ENCODE peak calls at places on chromosome 10, in ten cellular contexts. A, F, O, E, M, D, Z, R, C and S are unnamed samples.

GRCh38 chr10:44830022-44830421 is 81.1 kb upstream of the TMEM72 start:
- DNase-seq in A (no peak), F (no peak), O (peak), E (no peak), M (peak), D (no peak), Z (no peak), R (no peak), C (no peak), S (no peak)

GRCh38 chr10:114271779-114272167 is 32.7 kb downstream of the VWA2 start:
- DNase-seq in A (no peak), F (peak), O (peak), E (no peak), M (peak), D (peak), Z (no peak), R (peak), C (no peak), S (no peak)

GRCh38 chr10:18608581-18608980 is 42.8 kb downstream of the NSUN6 start:
- DNase-seq in A (no peak), F (no peak), O (no peak), E (no peak), M (no peak), D (no peak), Z (no peak), R (no peak), C (no peak), S (no peak)

GRCh38 chr10:5944389-5945202 is 32.7 kb downstream of the IL15RA start:
- DNase-seq in A (no peak), F (peak), O (peak), E (no peak), M (peak), D (peak), Z (peak), R (peak), C (no peak), S (no peak)

GRCh38 chr10:132787253-132788179 is 1.6 kb upstream of the NKX6-2 start:
- DNase-seq in A (no peak), F (no peak), O (no peak), E (no peak), M (no peak), D (no peak), Z (no peak), R (no peak), C (peak), S (no peak)

GRCh38 chr10:65570143-65571010 is 1355.5 kb upstream of the LRRTM3 start:
- DNase-seq in A (no peak), F (no peak), O (peak), E (no peak), M (no peak), D (peak), Z (no peak), R (no peak), C (peak), S (no peak)

GRCh38 chr10:13528138-13528874 is 508 bp downstream of the BEND7 start:
- DNase-seq in A (no peak), F (peak), O (no peak), E (no peak), M (no peak), D (no peak), Z (no peak), R (no peak), C (peak), S (no peak)

GRCh38 chr10:122796796-122797195 is 48.9 kb downstream of the CUZD1 start:
- DNase-seq in A (no peak), F (no peak), O (no peak), E (no peak), M (no peak), D (no peak), Z (no peak), R (no peak), C (no peak), S (no peak)

GRCh38 chr10:68878463-68878862 is 22.7 kb upstream of the DDX50 start:
- DNase-seq in A (no peak), F (no peak), O (no peak), E (no peak), M (no peak), D (no peak), Z (no peak), R (no peak), C (no peak), S (no peak)

GRCh38 chr10:44858017-44858371 is 53.1 kb upstream of the TMEM72 start:
- DNase-seq in A (no peak), F (no peak), O (no peak), E (no peak), M (no peak), D (no peak), Z (no peak), R (no peak), C (no peak), S (no peak)

GRCh38 chr10:33189373-33189772 is 145.1 kb downstream of the NRP1 start:
- DNase-seq in A (no peak), F (no peak), O (no peak), E (no peak), M (no peak), D (no peak), Z (no peak), R (no peak), C (no peak), S (no peak)

GRCh38 chr10:124349231-124349992 is 69.3 kb downstream of the OAT start:
- DNase-seq in A (no peak), F (no peak), O (no peak), E (no peak), M (no peak), D (no peak), Z (no peak), R (no peak), C (no peak), S (no peak)

GRCh38 chr10:63628526-63629362 is 107.5 kb downstream of the REEP3 start:
- DNase-seq in A (no peak), F (peak), O (no peak), E (no peak), M (no peak), D (peak), Z (peak), R (peak), C (peak), S (no peak)

GRCh38 chr10:68989317-68989990 is 851 bp downstream of the KIFBP start:
- DNase-seq in A (no peak), F (no peak), O (peak), E (no peak), M (no peak), D (no peak), Z (no peak), R (no peak), C (peak), S (no peak)

GRCh38 chr10:80075781-80076180 is 2.7 kb upstream of the TMEM254 start:
- DNase-seq in A (no peak), F (no peak), O (peak), E (no peak), M (no peak), D (no peak), Z (no peak), R (no peak), C (no peak), S (no peak)

GRCh38 chr10:71379118-71379781 is 17.5 kb upstream of the CDH23 start:
- DNase-seq in A (no peak), F (no peak), O (no peak), E (no peak), M (no peak), D (no peak), Z (no peak), R (no peak), C (no peak), S (no peak)

GRCh38 chr10:35561670-35562069 is 43.5 kb upstream of the GJD4 start:
- DNase-seq in A (no peak), F (no peak), O (no peak), E (no peak), M (no peak), D (no peak), Z (peak), R (no peak), C (no peak), S (no peak)

GRCh38 chr10:35194906-35195305 is 68.3 kb downstream of the CREM start:
- DNase-seq in A (no peak), F (no peak), O (peak), E (peak), M (peak), D (peak), Z (no peak), R (no peak), C (no peak), S (no peak)

GRCh38 chr10:87643920-87644319 is 15.8 kb upstream of the PAPSS2 start:
- DNase-seq in A (no peak), F (no peak), O (no peak), E (no peak), M (no peak), D (no peak), Z (no peak), R (no peak), C (no peak), S (no peak)

GRCh38 chr10:43282881-43283280 is 16.0 kb upstream of the RASGEF1A start:
- DNase-seq in A (no peak), F (no peak), O (no peak), E (no peak), M (no peak), D (no peak), Z (no peak), R (no peak), C (peak), S (no peak)

GRCh38 chr10:69866688-69867461 is 65.2 kb downstream of the COL13A1 start:
- DNase-seq in A (no peak), F (peak), O (peak), E (no peak), M (peak), D (peak), Z (peak), R (no peak), C (peak), S (no peak)

GRCh38 chr10:3906511-3907111 is 121.6 kb upstream of the KLF6 start:
- DNase-seq in A (no peak), F (no peak), O (peak), E (no peak), M (peak), D (no peak), Z (no peak), R (no peak), C (no peak), S (no peak)

GRCh38 chr10:106559442-106559841 is 605.1 kb downstream of the SORCS1 start:
- DNase-seq in A (no peak), F (no peak), O (peak), E (no peak), M (no peak), D (no peak), Z (no peak), R (no peak), C (no peak), S (no peak)

GRCh38 chr10:3119796-3120459 is 52.6 kb downstream of the PFKP start:
- DNase-seq in A (no peak), F (no peak), O (peak), E (no peak), M (no peak), D (no peak), Z (no peak), R (no peak), C (no peak), S (no peak)

GRCh38 chr10:33753389-33753788 is 418.9 kb upstream of the NRP1 start:
- DNase-seq in A (no peak), F (no peak), O (no peak), E (no peak), M (no peak), D (no peak), Z (no peak), R (no peak), C (no peak), S (no peak)

GRCh38 chr10:89478085-89478738 is 57.2 kb downstream of the SLC16A12 start:
- DNase-seq in A (no peak), F (no peak), O (no peak), E (no peak), M (no peak), D (no peak), Z (no peak), R (no peak), C (no peak), S (no peak)
- TF ChIP-seq CTCF in A (no peak), F (no peak), O (no peak), E (no peak), M (no peak), D (no peak), Z (no peak), R (no peak), C (no peak), S (no peak)

DNA sequence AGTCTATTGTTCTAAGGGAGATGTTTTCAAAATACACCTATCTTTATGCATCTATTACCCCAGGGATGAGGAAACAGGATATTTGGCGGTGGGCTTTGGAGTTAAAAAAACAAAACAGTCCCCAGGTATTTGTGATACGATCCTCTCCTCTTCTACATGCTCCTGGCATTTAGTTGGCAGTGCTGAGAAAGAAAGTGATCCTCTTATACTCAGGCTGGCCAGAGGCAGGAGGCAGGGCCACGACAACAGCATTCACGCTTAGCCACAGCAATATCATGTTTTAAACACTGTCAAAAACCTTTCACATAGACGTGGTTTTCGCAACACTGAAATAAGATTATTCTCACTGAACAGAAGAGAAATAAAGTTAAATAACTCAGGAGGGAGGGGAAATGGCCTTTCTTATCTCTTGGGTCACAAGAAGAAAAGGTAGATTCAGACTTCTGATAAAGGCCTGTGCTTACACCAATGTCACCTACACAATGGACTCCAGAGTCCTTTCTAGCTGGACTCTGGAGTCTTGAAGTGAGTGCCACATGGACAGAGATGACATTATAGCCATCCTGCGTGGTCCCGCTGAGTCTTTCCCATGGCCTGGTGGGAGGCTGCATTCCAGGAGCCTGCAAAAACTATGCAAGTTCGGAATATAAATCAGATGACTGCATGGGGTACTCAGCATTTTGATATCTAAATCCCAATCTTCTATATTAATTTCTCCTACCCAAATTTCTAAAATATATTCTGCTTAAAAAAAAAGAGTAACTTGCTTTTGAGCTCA is 88.7 kb downstream of the PIP4K2A start:
- DNase-seq in A (no peak), F (no peak), O (no peak), E (no peak), M (no peak), D (no peak), Z (no peak), R (no peak), C (no peak), S (no peak)
- TF ChIP-seq CTCF in A (no peak), F (no peak), O (no peak), E (no peak), M (no peak), D (no peak), Z (no peak), R (no peak), C (no peak), S (no peak)

GRCh38 chr10:61271127-61271780 is 181.9 kb downstream of the TMEM26 start:
- DNase-seq in A (no peak), F (no peak), O (peak), E (no peak), M (peak), D (no peak), Z (no peak), R (no peak), C (no peak), S (no peak)
- TF ChIP-seq CTCF in A (no peak), F (no peak), O (peak), E (no peak), M (peak), D (peak), Z (no peak), R (no peak), C (no peak), S (no peak)

DNA sequence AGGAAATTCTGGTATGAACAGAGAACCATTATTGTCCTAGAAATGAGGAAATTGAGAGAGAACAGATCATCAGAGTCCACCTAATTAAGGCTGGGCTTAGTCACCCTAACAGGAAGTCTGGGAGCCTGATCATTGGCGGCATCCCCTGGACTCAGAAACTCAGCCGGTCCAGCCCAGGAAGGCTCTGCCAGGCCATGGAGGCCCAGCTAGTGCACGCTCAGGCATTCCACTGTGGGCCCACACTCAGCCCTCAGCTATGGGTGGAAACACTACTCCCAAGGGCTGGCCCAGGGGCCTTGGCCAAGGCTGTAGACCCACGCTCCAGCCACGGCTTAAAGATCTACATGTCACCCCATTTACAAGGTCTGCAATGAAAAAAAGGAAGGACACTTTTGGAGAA is 109.3 kb downstream of the PTPN20 start:
- DNase-seq in A (no peak), F (peak), O (peak), E (no peak), M (peak), D (no peak), Z (no peak), R (no peak), C (no peak), S (no peak)
- TF ChIP-seq CTCF in A (no peak), F (no peak), O (no peak), E (no peak), M (no peak), D (no peak), Z (no peak), R (no peak), C (no peak), S (no peak)